ENCODE peak calls at places on chromosomes 1 and 21, in four cellular contexts. K is H9, Z is fibroblast of lung, N is HCT116. S is an unnamed sample.
A peak's percentile ranks its signal among the peaks of the same experiment; 100 is the strongest.

GRCh38 chr21:30620522-30620921 is at the start of gene KRTAP20-4:
- DNase-seq in N (no peak), Z (no peak), K (no peak), S (no peak)

GRCh38 chr1:110007045-110007444 is 22.5 kb downstream of the AHCYL1 start:
- DNase-seq in N (no peak), K (no peak), Z (no peak), S (no peak)

GRCh38 chr21:14285147-14285546 is 69.2 kb downstream of the RBM11 start:
- DNase-seq in K (no peak), N (no peak), Z (no peak), S (no peak)

GRCh38 chr1:99171126-99171813 is 93.0 kb upstream of the PLPPR4 start:
- DNase-seq in N (no peak), K (peak; percentile 39), Z (no peak), S (no peak)

GRCh38 chr1:156875067-156875615 is 14.5 kb downstream of the NTRK1 start:
- DNase-seq in K (no peak), Z (no peak), N (no peak), S (no peak)

GRCh38 chr1:28540651-28541050 is 12.2 kb upstream of the TRNAU1AP start:
- DNase-seq in K (no peak), Z (no peak), N (no peak), S (no peak)

GRCh38 chr1:47781171-47781959 is 215.8 kb downstream of the TRABD2B start:
- DNase-seq in N (no peak), K (no peak), Z (no peak), S (no peak)

GRCh38 chr1:69436151-69436550 is 131.6 kb upstream of the LRRC7 start:
- DNase-seq in K (no peak), Z (no peak), N (no peak), S (no peak)

GRCh38 chr21:28754127-28754611 is 238.5 kb downstream of the LTN1 start:
- DNase-seq in N (no peak), Z (peak; percentile 93), K (no peak), S (peak; percentile 93)

GRCh38 chr21:25464275-25464674 is 143.0 kb downstream of the MRPL39 start:
- DNase-seq in Z (no peak), N (no peak), K (no peak), S (no peak)

GRCh38 chr1:226029093-226029496 is 30.0 kb upstream of the SDE2 start:
- DNase-seq in N (no peak), Z (no peak), K (no peak), S (no peak)

GRCh38 chr1:15370781-15371467 is 38.8 kb upstream of the EFHD2 start:
- DNase-seq in K (no peak), Z (peak; percentile 31), N (no peak), S (no peak)

GRCh38 chr1:8643542-8644536 is 173.6 kb downstream of the RERE start:
- DNase-seq in Z (no peak), K (no peak), N (no peak), S (no peak)

GRCh38 chr1:153567621-153568366 is 2.1 kb upstream of the S100A2 start:
- DNase-seq in K (peak; percentile 53), Z (peak; percentile 41), N (peak; percentile 59), S (peak; percentile 65)

GRCh38 chr1:206477581-206478380 is 7.5 kb downstream of the IKBKE start:
- DNase-seq in N (no peak), Z (no peak), K (no peak), S (no peak)

GRCh38 chr1:163655565-163655964 is 333.8 kb downstream of the NUF2 start:
- DNase-seq in Z (no peak), K (no peak), N (no peak), S (no peak)

GRCh38 chr1:93324486-93325464 is 20.9 kb upstream of the DR1 start:
- DNase-seq in N (peak; percentile 35), Z (peak; percentile 71), K (no peak), S (peak; percentile 85)

GRCh38 chr21:45479691-45480675 is 62.3 kb downstream of the SLC19A1 start:
- DNase-seq in Z (no peak), N (no peak), K (no peak), S (no peak)

GRCh38 chr21:42658320-42659105 is 5.1 kb downstream of the PDE9A start:
- DNase-seq in N (no peak), Z (no peak), K (no peak), S (no peak)

GRCh38 chr1:115457295-115457694 is 119.2 kb upstream of the NGF start:
- DNase-seq in N (no peak), Z (no peak), K (no peak), S (no peak)

GRCh38 chr1:182580736-182581135 is 8.3 kb downstream of the RNASEL start:
- DNase-seq in N (no peak), K (no peak), Z (no peak), S (no peak)

GRCh38 chr1:63532727-63533126 is 9.4 kb downstream of the EFCAB7 start:
- DNase-seq in K (no peak), N (no peak), Z (no peak), S (no peak)

GRCh38 chr1:114236517-114236916 is 82.8 kb upstream of the SYT6 start:
- DNase-seq in K (no peak), Z (no peak), N (no peak), S (no peak)

GRCh38 chr1:5709976-5710375 is 282.2 kb downstream of the NPHP4 start:
- DNase-seq in K (peak; percentile 19), N (no peak), Z (no peak), S (no peak)

GRCh38 chr1:156401175-156401574 is 32.2 kb downstream of the RHBG start:
- DNase-seq in N (no peak), Z (no peak), K (no peak), S (no peak)

GRCh38 chr1:198809247-198809646 is 170.4 kb downstream of the PTPRC start:
- DNase-seq in Z (peak; percentile 57), K (no peak), N (no peak), S (peak; percentile 11)

DNA sequence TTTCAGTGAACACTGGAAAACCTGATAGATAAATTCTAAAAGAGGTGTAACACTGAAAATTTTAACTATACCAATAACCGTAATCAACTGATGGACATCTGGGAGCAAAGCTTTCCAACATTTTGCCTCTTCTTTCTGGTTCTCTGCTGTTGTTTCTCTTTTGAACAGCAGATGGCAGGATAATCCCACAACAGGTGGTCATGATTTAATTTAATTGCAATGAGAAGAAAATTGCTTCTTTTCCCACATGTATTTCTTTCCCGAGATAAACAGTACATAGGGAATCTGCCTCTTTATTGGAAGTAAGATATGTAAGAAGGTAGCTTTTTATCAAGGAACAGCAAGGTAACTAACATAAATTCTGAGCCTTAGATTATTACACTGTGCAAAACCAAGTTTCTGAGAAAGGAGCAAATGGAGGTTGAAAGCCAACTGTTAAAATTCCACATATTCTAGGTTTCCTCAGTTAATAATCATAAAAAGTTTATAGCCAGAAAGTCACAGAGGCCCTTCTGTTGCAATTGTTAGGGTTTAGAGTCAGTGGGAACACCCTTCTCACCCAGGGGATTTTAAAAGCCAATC is 72.9 kb downstream of the RPS6KA1 start:
- DNase-seq in Z (peak; percentile 80), K (no peak), N (peak; percentile 51), S (peak; percentile 31)
- H3K4me2 ChIP-seq in Z (no peak overlapping the region), K (no peak overlapping the region), N (peak overlapping the region; percentile 17), S (no peak overlapping the region)

DNA sequence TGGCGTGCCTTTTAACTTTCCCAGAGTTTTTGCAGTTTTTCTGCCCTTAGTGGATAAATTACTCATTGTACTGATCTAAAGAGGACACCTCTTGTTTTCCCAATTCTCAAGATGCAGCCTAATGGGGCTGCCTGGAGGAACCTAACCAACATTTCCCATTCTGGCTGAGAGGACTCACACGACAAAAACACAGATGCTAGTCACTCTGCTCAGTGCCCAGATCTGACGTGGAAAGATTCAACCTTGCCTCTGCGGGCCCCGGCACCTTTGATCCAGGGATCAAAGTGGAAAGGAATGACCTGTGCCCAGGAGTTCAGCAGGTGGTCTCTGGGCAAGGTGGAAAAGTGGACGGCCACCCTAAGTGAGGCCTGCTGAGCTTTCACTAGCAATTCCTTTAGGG is 162.4 kb upstream of the FMN2 start:
- DNase-seq in K (no peak), Z (no peak), N (no peak), S (no peak)
- H2AFZ ChIP-seq in K (no peak overlapping the region), Z (no peak overlapping the region), N (no peak overlapping the region), S (no peak overlapping the region)

DNA sequence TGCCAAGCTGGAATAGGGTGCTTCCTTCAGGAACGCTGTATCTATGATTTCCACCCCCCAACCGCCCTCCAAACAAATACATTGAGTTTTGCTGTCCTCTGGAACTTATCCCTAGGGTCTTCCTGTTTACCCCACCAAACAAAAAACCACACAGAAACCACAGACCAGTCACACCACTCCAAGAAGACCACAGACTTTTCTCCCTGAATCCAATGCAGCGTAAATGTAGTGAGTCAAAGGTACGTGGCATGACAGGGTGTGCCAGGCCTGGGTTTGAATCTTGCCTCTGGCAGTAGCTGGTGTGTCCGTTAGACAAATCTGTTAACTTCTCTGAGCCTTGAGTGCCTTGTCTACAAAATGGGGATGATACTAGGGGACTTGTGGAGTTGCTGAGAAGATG is 27.8 kb downstream of the ASAP3 start:
- DNase-seq in Z (no peak), K (no peak), N (no peak), S (peak; percentile 74)
- H3K4me2 ChIP-seq in Z (no peak overlapping the region), K (no peak overlapping the region), N (no peak overlapping the region), S (peak overlapping the region; percentile 19)

GRCh38 chr1:233704125-233704881 is 90.4 kb downstream of the KCNK1 start:
- DNase-seq in K (no peak), Z (peak; percentile 3), N (no peak), S (peak; percentile 22)
- H2AFZ ChIP-seq in K (no peak overlapping the region), Z (no peak overlapping the region), N (no peak overlapping the region), S (no peak overlapping the region)

DNA sequence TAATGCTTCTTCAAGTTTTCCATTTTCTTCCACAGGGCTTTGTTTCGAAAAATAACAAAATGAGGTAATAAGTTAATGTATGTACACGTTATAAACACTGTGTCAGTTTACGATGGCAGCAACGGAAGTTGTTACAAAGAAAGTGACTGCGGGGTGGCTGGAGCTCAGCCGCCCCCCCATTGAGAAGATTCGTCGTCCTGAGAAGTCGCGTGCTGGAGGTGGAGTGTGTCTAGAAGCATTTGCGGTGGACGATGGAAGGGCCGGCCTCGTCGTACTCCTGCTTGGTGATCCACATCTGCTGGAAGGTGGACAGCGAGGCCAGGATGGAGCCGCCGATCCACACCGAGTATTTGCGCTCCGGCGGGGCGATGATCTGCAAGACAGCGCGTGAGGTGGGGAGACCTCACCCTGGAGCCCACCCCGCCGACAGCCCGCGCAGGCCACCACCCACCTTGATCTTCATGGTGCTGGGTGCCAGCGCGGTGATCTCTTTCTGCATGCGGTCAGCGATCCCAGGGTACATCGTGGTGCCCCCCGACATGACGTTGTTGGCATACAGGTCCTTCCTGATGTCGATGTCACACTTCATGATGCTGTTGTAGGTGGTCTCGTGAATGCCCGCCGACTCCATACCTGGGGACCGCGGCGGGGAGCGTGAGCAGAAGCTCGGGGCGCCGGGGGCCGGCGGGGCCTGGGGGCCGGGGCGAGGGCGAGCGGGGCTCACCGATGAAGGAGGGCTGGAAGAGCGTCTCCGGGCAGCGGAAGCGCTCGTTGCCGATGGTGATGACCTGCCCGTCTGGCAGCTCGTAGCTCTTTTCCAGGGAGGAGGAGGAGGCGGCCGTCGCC is 2.4 kb downstream of the ACTA1 start:
- DNase-seq in N (no peak), Z (no peak), K (no peak), S (no peak)
- H3K4me2 ChIP-seq in N (no peak overlapping the region), Z (peak overlapping the region; percentile 25), K (peak overlapping the region; percentile 30), S (peak overlapping the region; percentile 36)

DNA sequence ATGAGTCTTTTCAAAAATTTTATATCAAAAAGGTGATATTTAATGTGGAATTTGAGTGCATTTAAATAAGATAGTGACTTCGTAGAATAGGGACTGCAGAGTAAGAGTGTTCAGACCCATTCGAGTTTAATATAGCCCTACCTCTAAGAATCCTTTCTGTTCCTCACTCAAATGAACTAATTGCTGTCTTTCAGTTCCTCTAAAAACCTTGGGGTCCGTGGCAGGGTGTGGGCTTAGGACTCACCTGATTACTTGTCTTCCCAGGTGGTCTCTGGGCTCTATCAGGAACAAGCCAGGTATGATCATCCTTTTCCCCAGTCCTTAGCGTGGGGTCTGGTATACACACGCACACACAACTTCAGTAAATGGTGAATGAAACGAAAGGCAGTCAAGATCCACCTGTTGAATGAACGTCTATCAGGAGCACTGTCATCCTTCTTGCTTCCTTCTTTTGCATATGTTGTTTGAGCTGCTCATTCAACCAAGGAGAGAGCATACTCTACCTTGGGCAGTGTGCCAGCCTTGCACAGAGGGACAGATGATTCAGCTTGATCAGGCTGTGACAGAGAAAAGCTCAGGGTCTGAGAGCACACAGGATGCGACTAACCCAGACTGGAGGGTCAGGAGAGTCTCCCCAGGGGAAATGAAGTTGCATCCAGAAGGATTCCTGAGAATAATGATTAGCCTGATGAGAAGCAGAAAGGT is 1.2 kb upstream of the RNF11 start:
- DNase-seq in Z (no peak), K (no peak), N (no peak), S (peak; percentile 17)
- H2AFZ ChIP-seq in Z (peak overlapping the region; percentile 22), K (no peak overlapping the region), N (peak overlapping the region; percentile 81), S (peak overlapping the region; percentile 46)

S was measured in astrocyte.